ENCODE peak calls at places on chromosomes 13 and 19, in six cellular contexts. Q is Peyer's patch, W is IMR-90, Z is esophagus squamous epithelium, O is uterus, J is heart left ventricle. H is an unnamed sample.

GRCh38 chr19:47427241-47428176 is 8.2 kb upstream of the MEIS3 start:
- DNase-seq in Q (peak), W (peak), Z (no peak), O (peak), J (peak), H (no peak)

GRCh38 chr13:32086366-32086765 is 54.8 kb downstream of the FRY start:
- DNase-seq in Q (no peak), W (peak), Z (no peak), O (peak), J (no peak), H (no peak)

GRCh38 chr19:48656840-48657474 is 11.0 kb upstream of the CA11 start:
- DNase-seq in Q (peak), W (peak), Z (no peak), O (no peak), J (no peak), H (no peak)

GRCh38 chr13:60227168-60227567 is 63.4 kb upstream of the DIAPH3 start:
- DNase-seq in Q (no peak), W (no peak), Z (no peak), O (no peak), J (no peak), H (no peak)

GRCh38 chr19:45872095-45872919 is 8.2 kb downstream of the FOXA3 start:
- DNase-seq in Q (no peak), W (no peak), Z (no peak), O (no peak), J (no peak), H (no peak)

GRCh38 chr13:52950436-52950960 is 78.1 kb upstream of the OLFM4 start:
- DNase-seq in Q (no peak), W (no peak), Z (no peak), O (no peak), J (no peak), H (no peak)

GRCh38 chr13:60620611-60621395 is 223.8 kb downstream of the TDRD3 start:
- DNase-seq in Q (no peak), W (no peak), Z (no peak), O (no peak), J (no peak), H (no peak)

GRCh38 chr13:52070929-52071523 is 46.5 kb downstream of the UTP14C start:
- DNase-seq in Q (no peak), W (peak), Z (no peak), O (no peak), J (no peak), H (no peak)

GRCh38 chr13:36151591-36151990 is 20.4 kb upstream of the DCLK1 start:
- DNase-seq in Q (no peak), W (no peak), Z (no peak), O (no peak), J (no peak), H (no peak)

GRCh38 chr19:10683064-10683426 is 18.2 kb upstream of the QTRT1 start:
- DNase-seq in Q (no peak), W (no peak), Z (no peak), O (no peak), J (no peak), H (no peak)

GRCh38 chr13:41019027-41019487 is at the start of gene ELF1:
- DNase-seq in Q (peak), W (peak), Z (peak), O (peak), J (no peak), H (no peak)

GRCh38 chr13:59119475-59119874 is 1044.3 kb downstream of the DIAPH3 start:
- DNase-seq in Q (no peak), W (no peak), Z (no peak), O (no peak), J (no peak), H (no peak)

GRCh38 chr13:92355213-92355612 is 871.4 kb upstream of the GPC6 start:
- DNase-seq in Q (no peak), W (peak), Z (no peak), O (no peak), J (no peak), H (no peak)

GRCh38 chr19:12065100-12065538 is 588 bp downstream of the ZNF844 start:
- DNase-seq in Q (no peak), W (peak), Z (no peak), O (no peak), J (no peak), H (peak)

DNA sequence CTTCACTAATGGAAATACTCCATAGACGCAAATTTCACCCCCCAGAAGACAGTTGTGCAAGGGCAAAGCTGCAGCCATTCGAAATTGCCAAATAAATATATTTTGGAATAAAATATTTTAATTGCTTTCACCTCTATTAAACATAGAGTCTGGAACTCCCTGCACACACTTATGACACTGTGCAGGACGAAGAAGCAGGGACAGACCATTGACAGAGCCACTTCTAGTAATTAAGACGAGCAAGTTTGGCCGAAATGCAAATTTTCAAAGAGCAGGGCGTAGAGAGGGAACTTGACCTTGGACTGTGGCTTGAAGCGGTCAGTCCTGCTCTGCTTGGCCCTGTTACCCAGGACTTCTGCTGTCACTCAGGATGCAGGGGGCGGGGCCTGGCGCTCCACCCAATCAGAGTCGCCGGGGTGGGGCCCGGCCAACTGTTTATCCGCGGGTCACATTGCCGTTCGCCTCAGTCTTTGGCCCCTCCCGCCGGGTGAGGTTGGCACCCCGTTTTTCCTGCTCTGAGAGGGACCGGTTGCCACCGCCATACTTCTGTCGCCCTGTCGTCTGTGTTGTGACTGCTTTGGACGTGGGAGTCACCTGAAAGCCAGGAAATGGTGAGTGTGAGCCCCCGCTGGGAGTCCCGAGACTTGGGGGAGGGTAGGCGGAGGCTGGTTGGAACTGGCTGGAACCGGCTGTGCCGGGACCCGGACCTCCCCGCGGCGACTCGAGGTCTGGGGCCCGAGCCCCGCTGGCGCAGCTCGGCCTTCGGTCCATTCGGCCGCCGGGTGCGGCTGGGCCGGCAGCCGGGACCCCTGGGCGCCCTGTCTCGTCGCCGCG is at the start of gene ZNF844:
- DNase-seq in Q (peak), W (peak), Z (peak), O (peak), J (peak), H (peak)
- TF ChIP-seq POLR2A in Q (peak), W (peak), Z (peak), O (peak), J (peak), H (peak)

GRCh38 chr19:16359964-16360363 is 35.3 kb downstream of the KLF2 start:
- DNase-seq in Q (no peak), W (no peak), Z (no peak), O (no peak), J (no peak), H (no peak)

GRCh38 chr19:16360738-16361137 is 36.1 kb downstream of the KLF2 start:
- DNase-seq in Q (no peak), W (no peak), Z (no peak), O (no peak), J (no peak), H (no peak)

GRCh38 chr19:16358456-16358855 is 33.8 kb downstream of the KLF2 start:
- DNase-seq in Q (no peak), W (no peak), Z (no peak), O (no peak), J (no peak), H (no peak)

GRCh38 chr19:16361254-16361653 is 36.6 kb downstream of the KLF2 start:
- DNase-seq in Q (no peak), W (no peak), Z (no peak), O (no peak), J (no peak), H (no peak)

GRCh38 chr19:16359074-16359473 is 34.4 kb downstream of the KLF2 start:
- DNase-seq in Q (peak), W (no peak), Z (no peak), O (no peak), J (no peak), H (no peak)
- TF ChIP-seq POLR2A in Q (no peak), W (no peak), Z (no peak), O (no peak), J (no peak), H (no peak)

GRCh38 chr13:114029866-114030625 is 56.2 kb upstream of the C13orf46 start:
- DNase-seq in Q (no peak), W (no peak), Z (no peak), O (no peak), J (peak), H (peak)
- TF ChIP-seq POLR2A in Q (no peak), W (no peak), Z (no peak), O (no peak), J (no peak), H (no peak)

GRCh38 chr19:55579766-55580621 is 654 bp downstream of the ZNF579 start:
- DNase-seq in Q (no peak), W (peak), Z (no peak), O (no peak), J (peak), H (no peak)
- TF ChIP-seq POLR2A in Q (no peak), W (no peak), Z (no peak), O (no peak), J (no peak), H (no peak)

GRCh38 chr19:6671960-6672359 is 2.0 kb upstream of the TNFSF14 start:
- DNase-seq in Q (no peak), W (no peak), Z (no peak), O (no peak), J (no peak), H (no peak)
- TF ChIP-seq POLR2A in Q (no peak), W (no peak), Z (no peak), O (no peak), J (no peak), H (no peak)

GRCh38 chr19:1106841-1107654 is 3.3 kb downstream of the GPX4 start:
- DNase-seq in Q (no peak), W (peak), Z (no peak), O (no peak), J (no peak), H (peak)
- TF ChIP-seq POLR2A in Q (no peak), W (no peak), Z (no peak), O (no peak), J (no peak), H (no peak)

H was measured in upper lobe of left lung.